ENCODE peak calls at places on chromosomes 3 and 15, in seven cellular contexts. T is K562, I is GM12892, N is GM12878, G is HepG2, M is SK-N-SH, B is H1. X is an unnamed sample.

GRCh38 chr3:180646187-180646790 is 33.0 kb downstream of the CCDC39 start:
- DNase-seq in T (no peak), I (no peak), N (no peak), G (no peak), M (peak; percentile 7), B (no peak), X (no peak)

GRCh38 chr3:43785551-43785950 is 94.8 kb downstream of the ABHD5 start:
- DNase-seq in T (no peak), I (no peak), N (no peak), G (no peak), M (no peak), B (no peak), X (no peak)

GRCh38 chr3:113166719-113167492 is 44.5 kb upstream of the BOC start:
- DNase-seq in T (no peak), I (no peak), N (no peak), G (no peak), M (peak; percentile 57), B (no peak), X (no peak)

GRCh38 chr15:57415559-57415958 is 39.3 kb downstream of the CGNL1 start:
- DNase-seq in T (no peak), I (no peak), N (no peak), G (no peak), M (no peak), B (no peak), X (no peak)

GRCh38 chr3:109336272-109336957 is 931 bp downstream of the DPPA4 start:
- DNase-seq in T (no peak), I (no peak), N (no peak), G (no peak), M (no peak), B (no peak), X (no peak)

GRCh38 chr3:125357032-125357658 is 18.0 kb downstream of the ZNF148 start:
- DNase-seq in T (no peak), I (peak; percentile 58), N (no peak), G (peak; percentile 58), M (peak; percentile 79), B (no peak), X (peak; percentile 66)

GRCh38 chr15:86611392-86612040 is 531.8 kb downstream of the AGBL1 start:
- DNase-seq in T (no peak), I (no peak), N (no peak), G (no peak), M (no peak), B (no peak), X (no peak)

GRCh38 chr3:33803894-33804526 is 5.6 kb downstream of the PDCD6IP start:
- DNase-seq in T (no peak), I (no peak), N (no peak), G (peak; percentile 76), M (no peak), B (no peak), X (no peak)

GRCh38 chr3:124142389-124142970 is 150.6 kb upstream of the ROPN1 start:
- DNase-seq in T (no peak), I (no peak), N (no peak), G (no peak), M (no peak), B (no peak), X (no peak)

GRCh38 chr3:150544726-150545125 is 1.6 kb downstream of the SERP1 start:
- DNase-seq in T (no peak), I (no peak), N (no peak), G (peak; percentile 12), M (no peak), B (no peak), X (no peak)

GRCh38 chr15:39624806-39625205 is 43.9 kb downstream of the THBS1 start:
- DNase-seq in T (no peak), I (no peak), N (peak; percentile 45), G (peak; percentile 50), M (no peak), B (no peak), X (no peak)

GRCh38 chr3:196080997-196081833 is 675 bp downstream of the TFRC start:
- DNase-seq in T (peak; percentile 69), I (peak; percentile 45), N (no peak), G (peak; percentile 35), M (peak; percentile 78), B (no peak), X (peak; percentile 40)

GRCh38 chr3:49199244-49199899 is 28.0 kb downstream of the KLHDC8B start:
- DNase-seq in T (no peak), I (no peak), N (no peak), G (no peak), M (peak; percentile 47), B (no peak), X (no peak)

GRCh38 chr3:171646357-171647133 is 163.7 kb downstream of the PLD1 start:
- DNase-seq in T (peak; percentile 36), I (no peak), N (no peak), G (peak; percentile 7), M (peak; percentile 49), B (no peak), X (peak; percentile 21)

GRCh38 chr3:102179321-102180290 is 255.2 kb upstream of the ZPLD1 start:
- DNase-seq in T (no peak), I (no peak), N (peak; percentile 24), G (no peak), M (no peak), B (no peak), X (no peak)

GRCh38 chr3:102181202-102181920 is 253.5 kb upstream of the ZPLD1 start:
- DNase-seq in T (no peak), I (no peak), N (no peak), G (no peak), M (no peak), B (no peak), X (no peak)

GRCh38 chr3:102178817-102179216 is 256.0 kb upstream of the ZPLD1 start:
- DNase-seq in T (no peak), I (no peak), N (no peak), G (no peak), M (no peak), B (no peak), X (no peak)

GRCh38 chr3:102182162-102182561 is 252.7 kb upstream of the ZPLD1 start:
- DNase-seq in T (peak; percentile 20), I (no peak), N (no peak), G (no peak), M (no peak), B (no peak), X (no peak)

DNA sequence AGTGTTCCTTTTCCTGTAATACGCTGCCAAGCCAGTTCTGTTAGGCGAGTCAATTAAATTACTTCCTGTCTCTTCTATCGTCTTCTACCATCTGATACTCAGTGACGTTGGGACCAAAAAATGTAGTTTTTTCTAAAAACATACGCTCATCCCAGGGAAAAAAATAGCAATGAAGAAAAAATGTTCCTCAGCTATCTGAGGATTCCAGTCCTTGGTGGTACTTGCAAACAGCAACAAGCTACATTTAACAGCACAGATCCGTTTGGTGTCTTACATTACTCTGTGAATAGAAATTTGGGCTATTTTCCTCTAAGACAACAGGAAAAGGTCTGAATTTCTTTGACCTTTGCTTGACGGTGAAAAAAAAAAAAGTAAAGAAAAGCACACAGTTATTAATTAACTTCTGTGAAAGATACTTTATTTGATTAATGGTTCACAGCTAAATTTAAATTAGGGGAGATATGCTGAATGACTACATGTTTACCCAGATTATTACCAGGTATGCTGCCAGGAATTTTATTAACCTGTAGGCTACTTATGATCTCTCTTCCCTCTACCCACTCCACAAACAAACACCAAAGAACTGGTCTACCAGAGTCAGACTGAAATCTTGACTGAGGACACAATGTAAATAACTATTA is 254.4 kb upstream of the ZPLD1 start:
- DNase-seq in T (no peak), I (no peak), N (no peak), G (no peak), M (peak; percentile 16), B (no peak), X (no peak)
- TF ChIP-seq TAF1 in T (no peak), I (no peak), N (no peak), G (no peak), M (no peak), B (no peak), X (no peak)

GRCh38 chr3:16174389-16174788 is at the start of gene GALNT15:
- DNase-seq in T (no peak), I (no peak), N (no peak), G (no peak), M (peak; percentile 82), B (no peak), X (no peak)
- TF ChIP-seq POLR2AphosphoS5 in T (no peak), I (no peak), N (no peak), G (no peak), M (no peak), B (no peak), X (no peak)

DNA sequence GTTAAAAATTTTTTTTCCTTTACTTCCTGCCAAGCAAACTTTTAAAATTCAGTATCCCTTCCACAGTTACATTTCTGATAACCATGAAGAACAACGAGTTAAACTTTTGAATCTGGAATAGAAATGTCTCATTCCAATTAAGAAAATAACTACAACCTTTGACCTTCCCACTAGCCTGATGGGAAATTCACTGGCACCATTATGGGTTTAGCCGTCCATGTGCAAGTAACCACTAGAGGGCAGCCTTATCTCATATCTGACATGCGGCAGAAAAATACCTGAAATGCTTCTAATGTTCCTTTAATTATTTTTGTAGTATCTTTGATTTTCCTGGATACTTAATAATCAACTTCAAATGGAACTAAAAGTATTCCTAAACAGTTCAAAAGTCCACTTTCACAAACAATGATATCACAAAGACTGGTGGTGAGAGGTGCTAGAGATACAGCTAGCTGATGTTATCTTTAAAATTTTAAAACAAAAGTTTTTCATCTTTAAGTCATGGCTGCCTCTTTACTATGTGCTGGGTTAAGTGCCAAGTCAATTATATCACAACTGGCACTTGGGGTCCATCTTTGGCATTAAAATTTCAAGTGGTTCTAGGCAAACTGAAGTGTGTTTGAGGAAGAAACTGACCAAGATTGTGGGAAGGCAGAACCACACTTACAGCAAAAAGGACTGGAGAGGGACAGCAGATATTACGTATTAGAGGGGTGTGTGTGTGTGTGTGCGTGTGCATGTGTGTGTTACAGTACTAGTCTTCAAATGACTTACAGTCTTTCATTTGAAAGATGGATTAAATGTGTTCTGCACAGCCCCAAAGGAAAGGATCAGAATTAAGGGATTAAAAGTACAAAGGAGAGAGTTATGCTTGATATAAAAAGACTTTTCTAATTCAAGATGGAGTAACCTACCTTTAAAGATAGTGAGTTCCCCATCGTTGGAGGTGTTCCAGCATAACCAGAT is 107.1 kb upstream of the ICE2 start:
- DNase-seq in T (peak; percentile 69), I (no peak), N (no peak), G (peak; percentile 68), M (peak; percentile 66), B (no peak), X (peak; percentile 13)
- TF ChIP-seq TAF1 in T (no peak), I (no peak), N (no peak), G (no peak), M (no peak), B (no peak), X (no peak)

DNA sequence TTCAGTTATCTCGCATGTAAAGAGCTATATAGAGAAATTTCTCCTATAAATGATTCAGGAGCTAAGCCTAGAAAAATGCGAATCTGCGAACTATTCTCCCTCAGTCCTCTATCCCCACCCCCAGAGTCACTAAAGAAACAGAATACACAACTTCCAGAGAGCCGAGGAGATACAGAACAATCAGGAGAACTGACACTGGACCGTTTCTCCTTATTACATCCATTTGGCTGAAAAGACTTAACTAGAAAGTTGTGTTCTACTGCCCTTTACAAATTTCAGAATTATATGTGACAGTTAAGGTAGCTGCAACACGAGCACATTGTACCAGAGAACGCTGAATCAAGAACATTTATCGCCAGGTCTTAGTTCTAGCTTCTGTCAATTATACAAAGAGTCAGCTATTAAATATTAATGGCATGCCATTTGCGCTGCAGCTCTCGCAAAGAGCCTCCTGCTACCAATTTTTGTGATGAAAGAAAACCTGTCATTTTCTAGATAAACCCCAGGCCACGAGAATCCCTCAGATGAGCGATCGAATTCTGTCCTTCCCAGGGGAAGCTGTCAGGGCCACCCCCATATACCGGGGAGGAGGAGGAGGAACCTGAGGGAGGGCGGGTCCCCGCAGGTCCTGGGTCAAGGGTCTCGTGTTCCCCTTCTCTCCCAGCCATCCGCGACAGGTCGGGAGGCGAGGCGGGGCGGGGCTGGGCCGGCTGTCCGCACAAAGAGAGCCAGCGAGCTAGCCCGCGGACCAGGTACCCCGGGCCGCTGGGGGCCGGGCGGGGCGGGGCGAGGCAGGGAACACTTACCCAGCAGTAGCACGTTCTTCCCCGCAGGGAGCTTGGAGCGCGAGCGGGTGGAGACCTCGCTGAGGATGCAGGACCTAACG is 875 bp downstream of the DYNC1LI1 start:
- DNase-seq in T (peak; percentile 86), I (peak; percentile 37), N (no peak), G (peak; percentile 57), M (peak; percentile 77), B (peak; percentile 65), X (peak; percentile 28)
- TF ChIP-seq POLR2AphosphoS5 in T (no peak), I (no peak), N (no peak), G (no peak), M (no peak), B (no peak), X (no peak)

X was measured in GM12891.